ENCODE peak calls at places on chromosomes 16 and 17, in seven cellular contexts. One of them, this sample, is unnamed.
A peak's percentile ranks its signal among the peaks of the same experiment; 100 is the strongest.

GRCh38 chr17:75047398-75048098 is 523 bp downstream of the KCTD2 start:
- DNase-seq in esophagus squamous epithelium: no peak
- DNase-seq in stimulated activated CD8-positive, alpha-beta memory T cell treated with anti-CD3 and anti-CD28 coated beads, Interleukin-7, amount 100 ng/mL, for 1 hour: no peak
- DNase-seq in amniotic epithelial cell: no peak
- DNase-seq in astrocyte of the spinal cord: no peak
- DNase-seq in T-helper 2 cell: no peak
- DNase-seq in neural crest cell: no peak
- DNase-seq in this sample: no peak

GRCh38 chr17:37168731-37169353 is 206.9 kb upstream of the C17orf78 start:
- DNase-seq in amniotic epithelial cell: no peak
- DNase-seq in esophagus squamous epithelium: no peak
- DNase-seq in astrocyte of the spinal cord: no peak
- DNase-seq in neural crest cell: no peak
- DNase-seq in T-helper 2 cell: no peak
- DNase-seq in stimulated activated CD8-positive, alpha-beta memory T cell treated with anti-CD3 and anti-CD28 coated beads, Interleukin-7, amount 100 ng/mL, for 1 hour: no peak
- DNase-seq in this sample: no peak

GRCh38 chr17:82964851-82965341 is 114.5 kb upstream of the METRNL start:
- DNase-seq in neural crest cell: no peak
- DNase-seq in esophagus squamous epithelium: no peak
- DNase-seq in T-helper 2 cell: no peak
- DNase-seq in astrocyte of the spinal cord: no peak
- DNase-seq in stimulated activated CD8-positive, alpha-beta memory T cell treated with anti-CD3 and anti-CD28 coated beads, Interleukin-7, amount 100 ng/mL, for 1 hour: no peak
- DNase-seq in amniotic epithelial cell: no peak
- DNase-seq in this sample: no peak

GRCh38 chr17:29165261-29165660 is 14.9 kb downstream of the MYO18A start:
- DNase-seq in astrocyte of the spinal cord: no peak
- DNase-seq in T-helper 2 cell: no peak
- DNase-seq in esophagus squamous epithelium: no peak
- DNase-seq in neural crest cell: no peak
- DNase-seq in amniotic epithelial cell: no peak
- DNase-seq in stimulated activated CD8-positive, alpha-beta memory T cell treated with anti-CD3 and anti-CD28 coated beads, Interleukin-7, amount 100 ng/mL, for 1 hour: no peak
- DNase-seq in this sample: no peak

GRCh38 chr16:67766281-67766680 is 40.1 kb downstream of the RANBP10 start:
- DNase-seq in esophagus squamous epithelium: no peak
- DNase-seq in neural crest cell: no peak
- DNase-seq in astrocyte of the spinal cord: no peak
- DNase-seq in T-helper 2 cell: no peak
- DNase-seq in stimulated activated CD8-positive, alpha-beta memory T cell treated with anti-CD3 and anti-CD28 coated beads, Interleukin-7, amount 100 ng/mL, for 1 hour: no peak
- DNase-seq in amniotic epithelial cell: no peak
- DNase-seq in this sample: no peak

GRCh38 chr16:49830873-49831272 is 25.0 kb downstream of the ZNF423 start:
- DNase-seq in stimulated activated CD8-positive, alpha-beta memory T cell treated with anti-CD3 and anti-CD28 coated beads, Interleukin-7, amount 100 ng/mL, for 1 hour: no peak
- DNase-seq in esophagus squamous epithelium: no peak
- DNase-seq in astrocyte of the spinal cord: no peak
- DNase-seq in amniotic epithelial cell: no peak
- DNase-seq in neural crest cell: no peak
- DNase-seq in T-helper 2 cell: no peak
- DNase-seq in this sample: no peak

GRCh38 chr16:7303014-7303676 is 29.5 kb upstream of the RBFOX1 start:
- DNase-seq in T-helper 2 cell: no peak
- DNase-seq in esophagus squamous epithelium: no peak
- DNase-seq in amniotic epithelial cell: no peak
- DNase-seq in neural crest cell: peak; percentile 26
- DNase-seq in astrocyte of the spinal cord: no peak
- DNase-seq in stimulated activated CD8-positive, alpha-beta memory T cell treated with anti-CD3 and anti-CD28 coated beads, Interleukin-7, amount 100 ng/mL, for 1 hour: no peak
- DNase-seq in this sample: no peak

GRCh38 chr17:79956853-79957252 is 78.8 kb downstream of the TBC1D16 start:
- DNase-seq in astrocyte of the spinal cord: no peak
- DNase-seq in amniotic epithelial cell: no peak
- DNase-seq in T-helper 2 cell: no peak
- DNase-seq in esophagus squamous epithelium: no peak
- DNase-seq in stimulated activated CD8-positive, alpha-beta memory T cell treated with anti-CD3 and anti-CD28 coated beads, Interleukin-7, amount 100 ng/mL, for 1 hour: no peak
- DNase-seq in neural crest cell: no peak
- DNase-seq in this sample: no peak

GRCh38 chr17:3447625-3448024 is 14.0 kb upstream of the OR1E2 start:
- DNase-seq in astrocyte of the spinal cord: no peak
- DNase-seq in stimulated activated CD8-positive, alpha-beta memory T cell treated with anti-CD3 and anti-CD28 coated beads, Interleukin-7, amount 100 ng/mL, for 1 hour: no peak
- DNase-seq in esophagus squamous epithelium: no peak
- DNase-seq in neural crest cell: no peak
- DNase-seq in amniotic epithelial cell: no peak
- DNase-seq in T-helper 2 cell: no peak
- DNase-seq in this sample: no peak

GRCh38 chr17:40607641-40608040 is 40.0 kb downstream of the SMARCE1 start:
- DNase-seq in amniotic epithelial cell: no peak
- DNase-seq in T-helper 2 cell: peak; percentile 64
- DNase-seq in astrocyte of the spinal cord: no peak
- DNase-seq in esophagus squamous epithelium: no peak
- DNase-seq in neural crest cell: no peak
- DNase-seq in stimulated activated CD8-positive, alpha-beta memory T cell treated with anti-CD3 and anti-CD28 coated beads, Interleukin-7, amount 100 ng/mL, for 1 hour: no peak
- DNase-seq in this sample: no peak

This sample was measured in NCI-H446.